ENCODE peak calls at places on chromosomes 11 and 22, in ten cellular contexts. One of them, this sample, is unnamed. For H3K36me3, the result is how much of the 10 kb centered on the place peaks cover.

GRCh38 chr22:19868773-19869471 is 14.2 kb upstream of the GNB1L start:
- DNase-seq in upper lobe of right lung: peak
- DNase-seq in aorta: peak
- DNase-seq in CD8-positive, alpha-beta memory T cell: no peak
- DNase-seq in mammary epithelial cell: peak
- DNase-seq in heart left ventricle: peak
- DNase-seq in A673: no peak
- DNase-seq in psoas muscle: peak
- DNase-seq in thoracic aorta: no peak
- DNase-seq in Panc1: no peak
- DNase-seq in this sample: no peak

GRCh38 chr11:120622189-120622912 is 110.8 kb downstream of the GRIK4 start:
- DNase-seq in CD8-positive, alpha-beta memory T cell: no peak
- DNase-seq in mammary epithelial cell: no peak
- DNase-seq in upper lobe of right lung: no peak
- DNase-seq in heart left ventricle: peak
- DNase-seq in psoas muscle: no peak
- DNase-seq in A673: no peak
- DNase-seq in Panc1: no peak
- DNase-seq in thoracic aorta: no peak
- DNase-seq in aorta: no peak
- DNase-seq in this sample: no peak

GRCh38 chr11:29318134-29318845 is 698.5 kb downstream of the KCNA4 start:
- DNase-seq in CD8-positive, alpha-beta memory T cell: no peak
- DNase-seq in Panc1: no peak
- DNase-seq in psoas muscle: no peak
- DNase-seq in mammary epithelial cell: peak
- DNase-seq in heart left ventricle: no peak
- DNase-seq in thoracic aorta: no peak
- DNase-seq in upper lobe of right lung: no peak
- DNase-seq in A673: no peak
- DNase-seq in aorta: no peak
- DNase-seq in this sample: peak

GRCh38 chr11:78731008-78731407 is 156.3 kb upstream of the NARS2 start:
- DNase-seq in Panc1: no peak
- DNase-seq in CD8-positive, alpha-beta memory T cell: no peak
- DNase-seq in A673: no peak
- DNase-seq in upper lobe of right lung: no peak
- DNase-seq in aorta: no peak
- DNase-seq in psoas muscle: no peak
- DNase-seq in thoracic aorta: no peak
- DNase-seq in mammary epithelial cell: no peak
- DNase-seq in heart left ventricle: no peak
- DNase-seq in this sample: no peak

GRCh38 chr11:68282141-68282860 is 10.5 kb upstream of the C11orf24 start:
- DNase-seq in Panc1: no peak
- DNase-seq in aorta: peak
- DNase-seq in heart left ventricle: no peak
- DNase-seq in upper lobe of right lung: no peak
- DNase-seq in thoracic aorta: no peak
- DNase-seq in psoas muscle: no peak
- DNase-seq in A673: no peak
- DNase-seq in mammary epithelial cell: peak
- DNase-seq in CD8-positive, alpha-beta memory T cell: peak
- DNase-seq in this sample: no peak

GRCh38 chr11:69393865-69394233 is 87.6 kb upstream of the LINC01488 start:
- DNase-seq in aorta: no peak
- DNase-seq in A673: no peak
- DNase-seq in upper lobe of right lung: no peak
- DNase-seq in thoracic aorta: no peak
- DNase-seq in Panc1: no peak
- DNase-seq in CD8-positive, alpha-beta memory T cell: no peak
- DNase-seq in heart left ventricle: no peak
- DNase-seq in mammary epithelial cell: no peak
- DNase-seq in psoas muscle: no peak
- DNase-seq in this sample: no peak

GRCh38 chr11:35515224-35515623 is 10.2 kb downstream of the PAMR1 start:
- DNase-seq in heart left ventricle: no peak
- DNase-seq in psoas muscle: no peak
- DNase-seq in A673: no peak
- DNase-seq in mammary epithelial cell: peak
- DNase-seq in thoracic aorta: no peak
- DNase-seq in upper lobe of right lung: no peak
- DNase-seq in Panc1: no peak
- DNase-seq in CD8-positive, alpha-beta memory T cell: no peak
- DNase-seq in aorta: no peak
- DNase-seq in this sample: peak

GRCh38 chr11:1541474-1542204 is 30.4 kb downstream of the DUSP8 start:
- DNase-seq in aorta: no peak
- DNase-seq in thoracic aorta: no peak
- DNase-seq in psoas muscle: no peak
- DNase-seq in A673: no peak
- DNase-seq in mammary epithelial cell: no peak
- DNase-seq in CD8-positive, alpha-beta memory T cell: no peak
- DNase-seq in upper lobe of right lung: no peak
- DNase-seq in Panc1: no peak
- DNase-seq in heart left ventricle: peak
- DNase-seq in this sample: no peak

GRCh38 chr11:63099555-63099954 is 44.5 kb downstream of the SLC22A24 start:
- DNase-seq in heart left ventricle: no peak
- DNase-seq in aorta: no peak
- DNase-seq in upper lobe of right lung: no peak
- DNase-seq in A673: no peak
- DNase-seq in thoracic aorta: no peak
- DNase-seq in psoas muscle: no peak
- DNase-seq in Panc1: no peak
- DNase-seq in CD8-positive, alpha-beta memory T cell: no peak
- DNase-seq in mammary epithelial cell: no peak
- DNase-seq in this sample: no peak

GRCh38 chr11:129373489-129373953 is 2.1 kb upstream of the BARX2 start:
- DNase-seq in CD8-positive, alpha-beta memory T cell: no peak
- DNase-seq in heart left ventricle: no peak
- DNase-seq in psoas muscle: no peak
- DNase-seq in mammary epithelial cell: no peak
- DNase-seq in A673: no peak
- DNase-seq in upper lobe of right lung: no peak
- DNase-seq in aorta: no peak
- DNase-seq in thoracic aorta: no peak
- DNase-seq in Panc1: no peak
- DNase-seq in this sample: no peak

GRCh38 chr11:34492806-34493414 is 20.7 kb downstream of the ELF5 start:
- DNase-seq in upper lobe of right lung: no peak
- DNase-seq in thoracic aorta: no peak
- DNase-seq in CD8-positive, alpha-beta memory T cell: no peak
- DNase-seq in heart left ventricle: peak
- DNase-seq in mammary epithelial cell: peak
- DNase-seq in aorta: peak
- DNase-seq in A673: peak
- DNase-seq in psoas muscle: peak
- DNase-seq in Panc1: peak
- DNase-seq in this sample: peak

DNA sequence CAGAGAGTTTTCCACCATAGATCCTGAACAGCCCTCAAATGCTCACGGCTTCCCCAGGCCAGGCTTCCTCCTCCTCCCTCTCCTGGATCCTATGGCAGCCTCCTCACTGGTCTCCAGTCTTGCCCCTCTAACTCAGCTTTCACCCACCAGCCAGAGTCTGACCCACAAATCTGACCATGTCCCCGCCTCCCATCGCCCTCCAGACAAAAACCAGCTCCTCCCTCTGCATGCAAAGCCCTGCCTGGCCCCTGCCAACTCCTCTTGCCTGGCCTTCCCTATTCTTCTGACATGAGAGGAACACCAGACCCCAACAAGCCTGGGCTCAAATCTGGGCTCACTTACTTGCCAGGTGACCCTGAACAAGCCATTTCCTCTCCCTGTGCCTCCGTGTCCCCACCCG is 32.4 kb upstream of the PDE2A start:
- DNase-seq in psoas muscle: no peak
- DNase-seq in Panc1: no peak
- DNase-seq in CD8-positive, alpha-beta memory T cell: no peak
- DNase-seq in heart left ventricle: no peak
- DNase-seq in thoracic aorta: no peak
- DNase-seq in A673: no peak
- DNase-seq in mammary epithelial cell: no peak
- DNase-seq in upper lobe of right lung: no peak
- DNase-seq in aorta: no peak
- DNase-seq in this sample: no peak
- H3K4me3 ChIP-seq in psoas muscle: no peak
- H3K4me3 ChIP-seq in Panc1: no peak
- H3K4me3 ChIP-seq in CD8-positive, alpha-beta memory T cell: no peak
- H3K4me3 ChIP-seq in heart left ventricle: no peak
- H3K4me3 ChIP-seq in thoracic aorta: no peak
- H3K4me3 ChIP-seq in A673: no peak
- H3K4me3 ChIP-seq in mammary epithelial cell: no peak
- H3K4me3 ChIP-seq in upper lobe of right lung: no peak
- H3K4me3 ChIP-seq in aorta: no peak
- H3K4me3 ChIP-seq in this sample: no peak

GRCh38 chr11:17116121-17116520 is 38.7 kb upstream of the RPS13 start:
- DNase-seq in CD8-positive, alpha-beta memory T cell: no peak
- DNase-seq in A673: no peak
- DNase-seq in mammary epithelial cell: no peak
- DNase-seq in heart left ventricle: no peak
- DNase-seq in aorta: no peak
- DNase-seq in Panc1: no peak
- DNase-seq in psoas muscle: no peak
- DNase-seq in thoracic aorta: no peak
- DNase-seq in upper lobe of right lung: no peak
- DNase-seq in this sample: no peak
- H3K36me3 ChIP-seq in CD8-positive, alpha-beta memory T cell: under half
- H3K36me3 ChIP-seq in A673: under half
- H3K36me3 ChIP-seq in mammary epithelial cell: under half
- H3K36me3 ChIP-seq in heart left ventricle: under half
- H3K36me3 ChIP-seq in aorta: under half
- H3K36me3 ChIP-seq in Panc1: under half
- H3K36me3 ChIP-seq in psoas muscle: half or more
- H3K36me3 ChIP-seq in thoracic aorta: under half
- H3K36me3 ChIP-seq in upper lobe of right lung: half or more
- H3K36me3 ChIP-seq in this sample: under half

GRCh38 chr11:74278103-74278502 is 33.3 kb downstream of the P4HA3 start:
- DNase-seq in heart left ventricle: no peak
- DNase-seq in A673: no peak
- DNase-seq in aorta: no peak
- DNase-seq in Panc1: no peak
- DNase-seq in psoas muscle: no peak
- DNase-seq in thoracic aorta: no peak
- DNase-seq in CD8-positive, alpha-beta memory T cell: no peak
- DNase-seq in mammary epithelial cell: no peak
- DNase-seq in upper lobe of right lung: no peak
- DNase-seq in this sample: no peak

GRCh38 chr11:74276581-74276980 is 34.9 kb downstream of the P4HA3 start:
- DNase-seq in psoas muscle: no peak
- DNase-seq in upper lobe of right lung: no peak
- DNase-seq in A673: no peak
- DNase-seq in heart left ventricle: no peak
- DNase-seq in thoracic aorta: no peak
- DNase-seq in Panc1: no peak
- DNase-seq in CD8-positive, alpha-beta memory T cell: no peak
- DNase-seq in mammary epithelial cell: no peak
- DNase-seq in aorta: no peak
- DNase-seq in this sample: no peak

GRCh38 chr11:74280494-74280893 is 30.9 kb downstream of the P4HA3 start:
- DNase-seq in thoracic aorta: no peak
- DNase-seq in upper lobe of right lung: no peak
- DNase-seq in aorta: no peak
- DNase-seq in CD8-positive, alpha-beta memory T cell: no peak
- DNase-seq in psoas muscle: no peak
- DNase-seq in A673: no peak
- DNase-seq in Panc1: no peak
- DNase-seq in heart left ventricle: no peak
- DNase-seq in mammary epithelial cell: no peak
- DNase-seq in this sample: no peak

GRCh38 chr11:74278721-74279148 is 32.7 kb downstream of the P4HA3 start:
- DNase-seq in upper lobe of right lung: no peak
- DNase-seq in A673: no peak
- DNase-seq in Panc1: peak
- DNase-seq in CD8-positive, alpha-beta memory T cell: no peak
- DNase-seq in heart left ventricle: peak
- DNase-seq in psoas muscle: peak
- DNase-seq in aorta: peak
- DNase-seq in thoracic aorta: peak
- DNase-seq in mammary epithelial cell: peak
- DNase-seq in this sample: peak

GRCh38 chr11:74279256-74279655 is 32.2 kb downstream of the P4HA3 start:
- DNase-seq in upper lobe of right lung: no peak
- DNase-seq in heart left ventricle: no peak
- DNase-seq in A673: no peak
- DNase-seq in aorta: no peak
- DNase-seq in mammary epithelial cell: no peak
- DNase-seq in CD8-positive, alpha-beta memory T cell: no peak
- DNase-seq in psoas muscle: no peak
- DNase-seq in Panc1: no peak
- DNase-seq in thoracic aorta: no peak
- DNase-seq in this sample: no peak
- H3K4me3 ChIP-seq in upper lobe of right lung: no peak
- H3K4me3 ChIP-seq in heart left ventricle: no peak
- H3K4me3 ChIP-seq in A673: no peak
- H3K4me3 ChIP-seq in aorta: no peak
- H3K4me3 ChIP-seq in mammary epithelial cell: no peak
- H3K4me3 ChIP-seq in CD8-positive, alpha-beta memory T cell: no peak
- H3K4me3 ChIP-seq in psoas muscle: no peak
- H3K4me3 ChIP-seq in Panc1: no peak
- H3K4me3 ChIP-seq in thoracic aorta: no peak
- H3K4me3 ChIP-seq in this sample: no peak

GRCh38 chr11:117279711-117280376 is 11.3 kb upstream of the BACE1-AS start:
- DNase-seq in thoracic aorta: no peak
- DNase-seq in Panc1: no peak
- DNase-seq in aorta: no peak
- DNase-seq in mammary epithelial cell: no peak
- DNase-seq in A673: no peak
- DNase-seq in CD8-positive, alpha-beta memory T cell: peak
- DNase-seq in heart left ventricle: no peak
- DNase-seq in upper lobe of right lung: no peak
- DNase-seq in psoas muscle: no peak
- DNase-seq in this sample: no peak

GRCh38 chr11:117281159-117281558 is 10.0 kb upstream of the BACE1-AS start:
- DNase-seq in upper lobe of right lung: no peak
- DNase-seq in aorta: no peak
- DNase-seq in CD8-positive, alpha-beta memory T cell: no peak
- DNase-seq in psoas muscle: no peak
- DNase-seq in heart left ventricle: no peak
- DNase-seq in Panc1: no peak
- DNase-seq in mammary epithelial cell: peak
- DNase-seq in thoracic aorta: no peak
- DNase-seq in A673: peak
- DNase-seq in this sample: peak

GRCh38 chr11:117284053-117284452 is 7.1 kb upstream of the BACE1-AS start:
- DNase-seq in Panc1: no peak
- DNase-seq in thoracic aorta: no peak
- DNase-seq in psoas muscle: no peak
- DNase-seq in upper lobe of right lung: no peak
- DNase-seq in A673: no peak
- DNase-seq in aorta: no peak
- DNase-seq in heart left ventricle: no peak
- DNase-seq in CD8-positive, alpha-beta memory T cell: no peak
- DNase-seq in mammary epithelial cell: no peak
- DNase-seq in this sample: no peak

GRCh38 chr11:117282956-117283355 is 8.2 kb upstream of the BACE1-AS start:
- DNase-seq in A673: no peak
- DNase-seq in psoas muscle: no peak
- DNase-seq in Panc1: no peak
- DNase-seq in thoracic aorta: no peak
- DNase-seq in heart left ventricle: no peak
- DNase-seq in upper lobe of right lung: no peak
- DNase-seq in mammary epithelial cell: no peak
- DNase-seq in CD8-positive, alpha-beta memory T cell: no peak
- DNase-seq in aorta: no peak
- DNase-seq in this sample: no peak

GRCh38 chr11:117281869-117282268 is 9.3 kb upstream of the BACE1-AS start:
- DNase-seq in mammary epithelial cell: no peak
- DNase-seq in thoracic aorta: no peak
- DNase-seq in upper lobe of right lung: no peak
- DNase-seq in aorta: no peak
- DNase-seq in CD8-positive, alpha-beta memory T cell: no peak
- DNase-seq in A673: no peak
- DNase-seq in psoas muscle: no peak
- DNase-seq in heart left ventricle: no peak
- DNase-seq in Panc1: no peak
- DNase-seq in this sample: no peak
- H3K36me3 ChIP-seq in mammary epithelial cell: under half
- H3K36me3 ChIP-seq in thoracic aorta: under half
- H3K36me3 ChIP-seq in upper lobe of right lung: half or more
- H3K36me3 ChIP-seq in aorta: under half
- H3K36me3 ChIP-seq in CD8-positive, alpha-beta memory T cell: under half
- H3K36me3 ChIP-seq in A673: under half
- H3K36me3 ChIP-seq in psoas muscle: half or more
- H3K36me3 ChIP-seq in heart left ventricle: under half
- H3K36me3 ChIP-seq in Panc1: under half
- H3K36me3 ChIP-seq in this sample: under half

This sample was measured in MG63.